ENCODE peak calls at places on chromosomes 16 and 17, in seven cellular contexts. X is DND-41, W is K562, K is neural progenitor cell, J is GM23248, T is HCT116, B is PC-3. R is an unnamed sample.

GRCh38 chr16:68296693-68297092 is 14.1 kb downstream of the SLC7A6OS start:
- DNase-seq in J (no peak), X (no peak), W (no peak), T (no peak), K (no peak), B (no peak), R (no peak)

GRCh38 chr16:24146523-24146922 is 109.6 kb upstream of the CACNG3 start:
- DNase-seq in X (no peak), T (no peak), B (no peak), J (no peak), K (no peak), W (no peak), R (no peak)

GRCh38 chr16:47507701-47508100 is 46.6 kb downstream of the PHKB start:
- DNase-seq in J (no peak), T (no peak), B (no peak), X (no peak), K (no peak), W (no peak), R (no peak)

GRCh38 chr17:31631759-31632158 is 227.3 kb downstream of the COPRS start:
- DNase-seq in W (no peak), K (no peak), T (no peak), B (no peak), X (no peak), J (no peak), R (no peak)

GRCh38 chr16:81485824-81486554 is 41.4 kb downstream of the CMIP start:
- DNase-seq in T (peak), K (no peak), B (no peak), W (no peak), X (no peak), J (peak), R (no peak)

GRCh38 chr16:14232106-14232890 is 161.2 kb downstream of the MRTFB start:
- DNase-seq in B (peak), K (no peak), X (no peak), J (no peak), T (no peak), W (no peak), R (peak)

GRCh38 chr17:40916366-40916765 is 21.1 kb downstream of the KRT23 start:
- DNase-seq in T (no peak), K (no peak), W (no peak), X (no peak), B (no peak), J (no peak), R (no peak)

GRCh38 chr16:88344411-88345030 is 38.2 kb upstream of the ZNF469 start:
- DNase-seq in B (no peak), T (no peak), J (no peak), K (no peak), X (no peak), W (no peak), R (no peak)

GRCh38 chr17:56593741-56594527 is 435 bp downstream of the NOG start:
- DNase-seq in W (no peak), X (peak), B (peak), K (peak), J (peak), T (no peak), R (peak)

GRCh38 chr16:3242709-3243108 is 7.8 kb upstream of the ZNF200 start:
- DNase-seq in J (no peak), K (no peak), X (no peak), T (no peak), W (no peak), B (no peak), R (no peak)

GRCh38 chr16:21276090-21276489 is 2.0 kb downstream of the CRYM start:
- DNase-seq in J (no peak), X (no peak), B (no peak), K (no peak), T (no peak), W (no peak), R (no peak)

GRCh38 chr16:50876263-50876662 is 134.4 kb downstream of the CYLD start:
- DNase-seq in J (no peak), K (no peak), B (no peak), W (no peak), T (no peak), X (no peak), R (no peak)

GRCh38 chr16:66292241-66292935 is 74.1 kb upstream of the CDH5 start:
- DNase-seq in J (no peak), X (no peak), W (no peak), T (no peak), B (no peak), K (no peak), R (no peak)

GRCh38 chr17:79747508-79748295 is 17.0 kb downstream of the ENPP7 start:
- DNase-seq in K (peak), J (peak), T (no peak), B (no peak), X (no peak), W (no peak), R (no peak)

GRCh38 chr16:81035398-81035974 is at the start of gene ATMIN:
- DNase-seq in K (peak), J (peak), T (peak), W (peak), X (peak), B (peak), R (peak)

GRCh38 chr16:12614662-12615278 is 188.9 kb downstream of the CPPED1 start:
- DNase-seq in K (no peak), T (no peak), W (no peak), J (no peak), X (no peak), B (no peak), R (no peak)

GRCh38 chr16:87708181-87708580 is 57.6 kb downstream of the KLHDC4 start:
- DNase-seq in T (no peak), K (no peak), W (no peak), B (no peak), J (no peak), X (no peak), R (no peak)

GRCh38 chr16:81908466-81909230 is 102.6 kb downstream of the SDR42E1 start:
- DNase-seq in X (no peak), B (peak), K (no peak), J (no peak), T (no peak), W (no peak), R (no peak)

GRCh38 chr16:85445779-85446222 is 167.3 kb upstream of the GSE1 start:
- DNase-seq in T (no peak), K (no peak), B (no peak), W (no peak), X (no peak), J (no peak), R (no peak)

GRCh38 chr17:82384730-82385429 is 13.3 kb downstream of the UTS2R start:
- DNase-seq in X (no peak), J (peak), B (peak), T (no peak), K (no peak), W (peak), R (no peak)

GRCh38 chr17:20073056-20073979 is 64.2 kb downstream of the SPECC1 start:
- DNase-seq in B (no peak), W (peak), X (peak), K (no peak), T (no peak), J (no peak), R (no peak)

GRCh38 chr17:68381076-68381900 is 76.0 kb downstream of the WIPI1 start:
- DNase-seq in B (peak), W (no peak), X (no peak), J (peak), K (no peak), T (peak), R (no peak)

GRCh38 chr16:8173111-8173644 is 417.1 kb downstream of the TMEM114 start:
- DNase-seq in W (peak), K (peak), J (peak), B (peak), T (peak), X (peak), R (peak)

GRCh38 chr16:74455213-74455612 is 33.9 kb upstream of the CLEC18B start:
- DNase-seq in J (peak), X (no peak), K (no peak), T (no peak), W (no peak), B (no peak), R (no peak)

GRCh38 chr17:17511971-17512858 is 16.0 kb upstream of the RASD1 start:
- DNase-seq in W (no peak), B (peak), X (no peak), J (peak), K (no peak), T (no peak), R (no peak)

GRCh38 chr16:31128711-31129567 is 6.6 kb downstream of the PRSS8 start:
- DNase-seq in T (no peak), X (no peak), J (no peak), K (no peak), B (peak), W (peak), R (no peak)

GRCh38 chr16:19757026-19757425 is 39.0 kb downstream of the IQCK start:
- DNase-seq in T (no peak), B (no peak), J (peak), K (no peak), W (no peak), X (no peak), R (no peak)

GRCh38 chr17:30915833-30916611 is 5.7 kb upstream of the ADAP2 start:
- DNase-seq in K (no peak), J (no peak), W (no peak), B (no peak), X (no peak), T (no peak), R (no peak)

GRCh38 chr17:37092701-37093100 is 143.9 kb downstream of the AATF start:
- DNase-seq in K (no peak), W (no peak), J (no peak), T (no peak), B (no peak), X (no peak), R (no peak)

GRCh38 chr17:71682174-71682494 is 438.7 kb upstream of the SOX9 start:
- DNase-seq in T (no peak), X (no peak), J (no peak), W (no peak), B (no peak), K (no peak), R (no peak)

GRCh38 chr17:60392845-60393702 is 1.1 kb upstream of the USP32 start:
- DNase-seq in B (peak), T (peak), K (peak), X (peak), J (peak), W (peak), R (peak)

GRCh38 chr17:79836952-79837887 is 2.0 kb downstream of the CBX4 start:
- DNase-seq in T (peak), B (peak), J (peak), X (peak), W (peak), K (peak), R (peak)

GRCh38 chr16:75311383-75311938 is 60.0 kb upstream of the BCAR1 start:
- DNase-seq in K (no peak), B (no peak), X (no peak), W (no peak), T (no peak), J (peak), R (no peak)

GRCh38 chr16:29821663-29822115 is 1.4 kb downstream of the MVP start:
- DNase-seq in W (no peak), J (peak), T (peak), K (no peak), X (no peak), B (peak), R (no peak)

GRCh38 chr16:81945665-81946064 is 65.6 kb downstream of the SDR42E1 start:
- DNase-seq in J (peak), K (no peak), T (no peak), W (no peak), B (no peak), X (no peak), R (no peak)

GRCh38 chr17:63685021-63685420 is 14.9 kb downstream of the LIMD2 start:
- DNase-seq in J (peak), T (no peak), K (no peak), B (no peak), X (no peak), W (no peak), R (peak)

GRCh38 chr16:31461921-31462804 is 2.9 kb downstream of the ARMC5 start:
- DNase-seq in J (no peak), T (no peak), X (no peak), W (no peak), K (no peak), B (no peak), R (no peak)

GRCh38 chr17:49512296-49513043 is 17.4 kb downstream of the NGFR start:
- DNase-seq in J (no peak), X (no peak), T (no peak), B (no peak), W (no peak), K (no peak), R (no peak)

GRCh38 chr17:28381141-28381825 is 9.8 kb downstream of the SARM1 start:
- DNase-seq in W (peak), X (no peak), T (no peak), K (peak), J (no peak), B (no peak), R (no peak)

DNA sequence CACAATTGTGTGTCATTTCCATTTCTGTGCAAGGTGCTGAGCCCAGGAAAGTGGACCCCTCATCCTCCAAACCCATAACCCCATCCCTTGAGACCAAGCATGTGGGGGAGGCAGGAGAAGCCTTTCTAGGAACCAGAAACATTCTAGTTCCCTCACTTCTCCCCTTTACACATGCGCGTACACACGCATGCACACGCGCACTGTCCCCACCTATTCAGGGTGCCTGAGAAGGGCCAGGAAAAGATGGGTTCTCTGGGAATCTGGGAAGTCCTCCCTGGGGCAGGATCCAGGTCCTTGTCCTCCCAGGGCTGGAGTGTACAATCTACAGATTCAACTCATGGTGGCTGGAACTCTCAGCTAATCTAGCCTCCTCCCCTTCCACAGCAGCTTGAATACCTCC is 2.4 kb downstream of the PPY start:
- DNase-seq in W (no peak), J (no peak), K (no peak), X (no peak), B (no peak), T (no peak), R (no peak)
- TF ChIP-seq EZH2 in W (no peak), J (no peak), K (no peak), X (no peak), B (no peak), T (no peak), R (no peak)

GRCh38 chr17:1649116-1649843 is 386 bp downstream of the RILP start:
- DNase-seq in T (peak), X (peak), W (peak), B (peak), K (peak), J (peak), R (peak)

GRCh38 chr17:1649844-1650409 is at the start of gene RILP:
- DNase-seq in B (peak), K (no peak), T (peak), J (peak), X (peak), W (peak), R (no peak)

GRCh38 chr17:1648582-1649115 is 1.0 kb downstream of the RILP start:
- DNase-seq in T (peak), K (peak), W (peak), B (peak), X (peak), J (peak), R (peak)

GRCh38 chr17:1651559-1651844 is 1.8 kb upstream of the RILP start:
- DNase-seq in B (no peak), J (no peak), W (no peak), X (no peak), T (no peak), K (no peak), R (no peak)

GRCh38 chr17:1650731-1651558 is 1.3 kb upstream of the RILP start:
- DNase-seq in X (no peak), K (no peak), W (peak), B (no peak), T (no peak), J (no peak), R (no peak)
- H3K4me3 ChIP-seq in X (no peak), K (no peak), W (no peak), B (no peak), T (no peak), J (no peak), R (no peak)

GRCh38 chr17:4789701-4789950 is 862 bp downstream of the GLTPD2 start:
- DNase-seq in W (no peak), J (no peak), K (no peak), T (peak), X (no peak), B (no peak), R (no peak)
- TF ChIP-seq EZH2 in W (no peak), J (no peak), K (peak), T (no peak), X (no peak), B (no peak), R (no peak)

GRCh38 chr17:58336456-58337094 is 8.0 kb upstream of the TSPOAP1 start:
- DNase-seq in T (no peak), J (peak), K (no peak), W (peak), B (no peak), X (peak), R (no peak)

GRCh38 chr17:58334661-58335060 is 6.1 kb upstream of the TSPOAP1 start:
- DNase-seq in W (no peak), K (no peak), T (no peak), B (no peak), J (no peak), X (no peak), R (no peak)

GRCh38 chr17:58337126-58337599 is 8.6 kb upstream of the TSPOAP1 start:
- DNase-seq in X (peak), K (no peak), J (no peak), W (peak), T (no peak), B (no peak), R (no peak)

GRCh38 chr17:58335061-58335731 is 6.6 kb upstream of the TSPOAP1 start:
- DNase-seq in T (no peak), W (peak), X (peak), J (no peak), K (no peak), B (no peak), R (no peak)

DNA sequence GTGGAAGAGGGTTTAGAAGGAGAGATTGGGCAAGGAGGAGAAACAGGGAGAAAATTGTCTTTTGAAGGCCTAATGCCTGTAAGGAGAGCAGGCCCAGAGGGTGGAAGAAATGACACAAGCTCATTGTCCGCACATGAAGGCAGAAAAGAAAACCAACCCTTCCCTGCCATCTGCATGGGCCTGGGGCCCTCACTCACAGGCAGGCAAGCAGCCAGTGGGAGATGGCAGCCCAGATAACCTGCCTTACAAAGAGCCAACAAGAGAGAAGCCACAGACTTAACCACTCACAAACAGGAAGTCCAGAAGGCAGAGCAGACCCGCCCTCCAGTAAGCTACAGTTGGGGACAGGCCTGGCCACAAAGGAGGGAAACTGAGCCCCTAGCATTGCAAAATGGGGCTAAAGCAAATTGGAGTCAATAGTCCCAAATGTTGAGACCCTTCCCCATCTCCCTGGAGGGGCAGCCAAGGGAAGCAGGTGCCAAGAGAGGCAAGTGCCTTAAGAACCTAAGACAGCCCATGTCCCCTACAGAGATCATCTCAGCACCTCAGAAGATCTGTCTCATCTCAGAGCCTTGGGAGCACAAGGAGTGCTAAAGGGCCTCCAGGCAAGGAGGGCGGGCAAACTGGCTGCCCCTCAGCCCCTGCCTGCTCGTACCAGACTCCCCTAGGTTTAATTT is 7.3 kb upstream of the TSPOAP1 start:
- DNase-seq in J (no peak), W (peak), X (peak), B (peak), K (no peak), T (no peak), R (no peak)
- H3K4me3 ChIP-seq in J (no peak), W (peak), X (peak), B (no peak), K (no peak), T (no peak), R (no peak)

GRCh38 chr17:81121841-81122733 is 43.2 kb upstream of the PVALEF start:
- DNase-seq in T (no peak), J (peak), X (no peak), W (no peak), K (no peak), B (no peak), R (no peak)
- TF ChIP-seq EZH2 in T (no peak), J (peak), X (no peak), W (no peak), K (no peak), B (no peak), R (no peak)

DNA sequence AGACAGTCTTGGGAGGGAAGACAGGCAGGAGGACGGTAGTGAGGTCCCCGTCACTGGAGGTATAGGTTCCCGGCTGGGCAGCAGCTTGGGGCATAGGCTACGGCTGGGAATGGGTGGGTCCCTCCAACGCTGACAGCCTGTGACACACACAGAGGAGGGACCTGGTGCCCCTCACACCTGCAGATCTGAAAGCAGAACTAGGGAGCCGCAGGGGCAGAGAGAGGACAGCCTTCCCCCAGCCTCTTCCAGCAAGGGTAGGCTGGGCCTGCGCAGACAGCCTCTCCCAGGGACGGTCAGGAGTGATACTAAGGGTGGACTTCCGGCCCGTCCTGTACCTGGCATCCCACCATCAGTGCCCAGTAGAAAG is 2.0 kb downstream of the P2RX1 start:
- DNase-seq in X (no peak), J (no peak), B (no peak), W (no peak), K (no peak), T (no peak), R (no peak)
- H3K4me3 ChIP-seq in X (no peak), J (no peak), B (no peak), W (peak), K (no peak), T (no peak), R (no peak)

GRCh38 chr16:1258906-1259759 is 3.3 kb downstream of the TPSD1 start:
- DNase-seq in X (no peak), K (no peak), T (no peak), W (no peak), B (peak), J (no peak), R (no peak)
- TF ChIP-seq EZH2 in X (no peak), K (no peak), T (no peak), W (no peak), B (no peak), J (no peak), R (no peak)

R was measured in A673.